ENCODE peak calls at places on chromosomes 2 and 18, in five cellular contexts. V is heart right ventricle, P is body of pancreas, K is IMR-90, B is fibroblast of lung. N is an unnamed sample.

GRCh38 chr2:53989210-53989862 is 18.5 kb upstream of the PSME4 start:
- DNase-seq in V (no peak), P (no peak), K (no peak), B (no peak), N (no peak)

GRCh38 chr2:176415156-176415870 is 146.1 kb downstream of the MTX2 start:
- DNase-seq in V (no peak), P (no peak), K (no peak), B (no peak), N (no peak)

GRCh38 chr2:75405000-75405399 is 155.7 kb downstream of the EVA1A start:
- DNase-seq in V (no peak), P (no peak), K (no peak), B (no peak), N (no peak)

GRCh38 chr2:30772021-30772705 is 35.1 kb downstream of the CAPN13 start:
- DNase-seq in V (no peak), P (no peak), K (no peak), B (no peak), N (no peak)

GRCh38 chr2:19503915-19504314 is 145.5 kb upstream of the OSR1 start:
- DNase-seq in V (no peak), P (no peak), K (no peak), B (no peak), N (no peak)

GRCh38 chr2:219629976-219630695 is 2.7 kb downstream of the SLC4A3 start:
- DNase-seq in V (peak; percentile 77), P (no peak), K (no peak), B (no peak), N (no peak)

GRCh38 chr2:101109451-101110140 is 41.6 kb downstream of the TBC1D8 start:
- DNase-seq in V (peak; percentile 37), P (no peak), K (no peak), B (peak; percentile 34), N (peak; percentile 76)

GRCh38 chr2:134137182-134137595 is 116.7 kb upstream of the MGAT5 start:
- DNase-seq in V (peak; percentile 47), P (peak; percentile 60), K (peak; percentile 55), B (peak; percentile 40), N (no peak)

GRCh38 chr2:177392373-177393246 is at the start of gene AGPS:
- DNase-seq in V (peak; percentile 71), P (peak; percentile 89), K (peak; percentile 52), B (peak; percentile 53), N (peak; percentile 79)

GRCh38 chr2:151043484-151043883 is 218.2 kb downstream of the RBM43 start:
- DNase-seq in V (no peak), P (no peak), K (peak; percentile 91), B (peak; percentile 71), N (no peak)

GRCh38 chr2:24559714-24560113 is 68.7 kb downstream of the NCOA1 start:
- DNase-seq in V (peak; percentile 10), P (no peak), K (peak; percentile 41), B (no peak), N (no peak)

GRCh38 chr18:42635378-42636048 is 480.0 kb downstream of the RIT2 start:
- DNase-seq in V (no peak), P (no peak), K (no peak), B (no peak), N (peak; percentile 9)

GRCh38 chr18:31040982-31041345 is 1.6 kb downstream of the DSC3 start:
- DNase-seq in V (no peak), P (no peak), K (no peak), B (peak; percentile 20), N (no peak)

GRCh38 chr18:44729631-44730101 is 49.0 kb downstream of the SETBP1 start:
- DNase-seq in V (no peak), P (no peak), K (peak; percentile 79), B (peak; percentile 64), N (peak; percentile 62)

GRCh38 chr2:227759411-227760113 is 13.9 kb downstream of the SCYGR8 start:
- DNase-seq in V (no peak), P (peak; percentile 6), K (no peak), B (no peak), N (no peak)

GRCh38 chr2:12762976-12763375 is 46.2 kb downstream of the TRIB2 start:
- DNase-seq in V (no peak), P (no peak), K (no peak), B (no peak), N (no peak)

GRCh38 chr18:9706081-9706935 is 1.8 kb upstream of the RAB31 start:
- DNase-seq in V (no peak), P (no peak), K (peak; percentile 28), B (no peak), N (no peak)

GRCh38 chr2:167054881-167055280 is 166.6 kb downstream of the XIRP2 start:
- DNase-seq in V (no peak), P (no peak), K (no peak), B (no peak), N (no peak)

GRCh38 chr2:109349555-109350430 is 220.8 kb downstream of the SH3RF3 start:
- DNase-seq in V (no peak), P (no peak), K (no peak), B (no peak), N (no peak)

DNA sequence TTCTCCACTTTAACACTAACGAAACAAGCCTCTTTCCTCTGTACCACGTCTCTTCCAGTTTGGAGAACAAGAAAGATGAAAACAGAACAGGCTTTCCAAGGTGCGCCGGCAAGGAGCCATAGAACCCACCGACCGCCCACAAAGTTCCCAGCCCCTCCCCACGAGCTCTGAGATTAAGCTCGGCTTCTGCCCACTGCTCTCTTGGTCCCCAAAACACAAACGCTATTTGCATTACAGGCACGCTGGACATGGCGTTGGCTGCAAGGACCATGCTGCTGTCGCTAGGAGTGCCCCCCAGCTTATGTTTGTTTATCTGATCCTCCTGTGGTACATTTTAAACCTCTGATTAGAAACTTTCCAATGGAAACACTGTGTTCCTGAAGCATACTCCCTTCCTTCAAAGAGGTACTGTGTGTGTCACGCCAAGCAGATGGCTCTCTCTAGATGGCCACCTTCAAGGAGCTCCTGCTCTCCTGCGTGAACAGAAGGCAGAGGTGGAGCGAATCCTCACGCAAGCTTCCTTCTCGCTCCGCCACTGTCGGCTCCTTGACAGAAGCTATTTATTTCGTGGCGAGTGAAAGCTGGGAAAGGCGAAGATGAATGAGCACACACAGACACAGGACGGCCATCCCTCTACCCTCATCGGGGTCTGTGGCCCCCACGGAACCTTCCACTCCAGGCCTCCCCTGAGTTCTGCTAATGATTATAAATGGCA is 166.2 kb downstream of the EIPR1 start:
- DNase-seq in V (no peak), P (no peak), K (no peak), B (no peak), N (no peak)
- H3K27ac ChIP-seq in V (no peak overlapping the region), P (no peak overlapping the region), K (no peak overlapping the region), B (no peak overlapping the region), N (no peak overlapping the region)

GRCh38 chr2:68487773-68488355 is 20.5 kb downstream of the APLF start:
- DNase-seq in V (no peak), P (no peak), K (peak; percentile 53), B (peak; percentile 56), N (no peak)
- H3K4me3 ChIP-seq in V (no peak overlapping the region), P (no peak overlapping the region), K (no peak overlapping the region), B (no peak overlapping the region), N (no peak overlapping the region)

GRCh38 chr2:73268831-73269685 is 15.2 kb downstream of the FBXO41 start:
- DNase-seq in V (no peak), P (peak; percentile 81), K (peak; percentile 11), B (peak; percentile 17), N (peak; percentile 87)
- TF ChIP-seq CTCF in V (no peak), P (no peak), K (peak; percentile 9), B (no peak), N (peak; percentile 24)

DNA sequence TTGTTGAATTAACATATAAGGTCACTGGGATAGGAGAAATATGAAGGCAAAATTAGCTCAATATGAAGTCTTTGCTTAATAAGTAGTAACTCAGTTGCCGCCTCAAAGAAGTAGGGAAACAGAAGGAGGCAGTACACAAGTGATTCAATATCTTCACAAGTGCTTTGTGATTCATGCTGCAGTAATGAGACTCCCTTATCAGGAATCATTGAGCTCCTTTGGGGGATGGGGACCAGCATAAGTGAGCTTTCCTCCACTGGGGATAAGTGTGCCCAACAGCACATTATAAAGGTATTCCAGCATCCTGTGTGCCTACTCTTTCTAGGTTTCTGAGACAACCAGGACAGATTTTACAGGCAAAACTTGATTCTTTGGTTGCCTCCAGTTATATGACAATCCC is 323.4 kb upstream of the UBE2E3 start:
- DNase-seq in V (no peak), P (no peak), K (peak; percentile 78), B (no peak), N (no peak)
- H3K27ac ChIP-seq in V (no peak overlapping the region), P (no peak overlapping the region), K (no peak overlapping the region), B (no peak overlapping the region), N (no peak overlapping the region)

GRCh38 chr2:232927793-232928563 is 57.9 kb downstream of the SNORC start:
- DNase-seq in V (no peak), P (peak; percentile 39), K (no peak), B (no peak), N (no peak)

GRCh38 chr2:232928564-232929302 is 58.7 kb downstream of the SNORC start:
- DNase-seq in V (no peak), P (peak; percentile 6), K (no peak), B (no peak), N (no peak)

GRCh38 chr2:232926448-232927040 is 56.5 kb downstream of the SNORC start:
- DNase-seq in V (no peak), P (no peak), K (no peak), B (no peak), N (no peak)

GRCh38 chr2:232925769-232926163 is 55.7 kb downstream of the SNORC start:
- DNase-seq in V (no peak), P (no peak), K (no peak), B (no peak), N (no peak)

DNA sequence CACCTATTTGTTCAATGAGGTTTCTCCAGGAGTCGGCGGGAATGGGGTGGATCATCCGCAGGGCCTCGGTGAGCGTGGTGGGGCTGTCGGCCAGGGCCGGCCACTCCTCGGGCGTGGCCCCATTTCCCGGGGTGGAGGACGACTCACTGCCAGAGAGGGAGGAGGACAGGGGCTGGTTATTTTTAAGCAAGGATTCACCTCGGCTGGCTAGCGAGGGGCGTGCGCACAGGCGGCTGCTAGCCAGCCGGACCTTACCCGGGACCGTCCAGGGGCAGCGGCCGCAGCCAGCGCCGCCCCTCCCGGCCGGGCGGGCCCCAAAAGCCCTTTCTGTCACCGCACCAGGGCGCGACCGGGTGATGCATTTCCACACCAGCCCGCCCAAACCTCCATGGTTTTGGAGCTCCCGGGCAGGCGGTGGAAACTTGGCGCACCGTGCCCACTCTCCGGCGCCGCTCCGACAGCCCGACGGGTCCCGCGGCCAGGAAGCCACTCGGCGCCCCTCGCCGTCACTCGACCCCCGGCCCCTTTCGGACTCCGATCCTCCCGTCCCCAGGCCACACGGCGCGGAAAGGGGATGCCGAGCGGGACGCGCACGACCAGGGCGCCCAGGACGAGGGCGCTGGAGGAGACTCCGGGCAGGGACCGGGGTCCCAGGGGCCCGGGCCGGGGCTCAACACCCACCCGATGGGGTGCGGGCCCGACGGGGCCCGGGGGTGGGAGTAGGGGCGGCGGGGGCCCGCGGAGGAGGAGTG is 57.2 kb downstream of the SNORC start:
- DNase-seq in V (no peak), P (no peak), K (no peak), B (no peak), N (no peak)
- H3K4me3 ChIP-seq in V (peak overlapping the region; percentile 33), P (no peak overlapping the region), K (no peak overlapping the region), B (no peak overlapping the region), N (peak overlapping the region; percentile 44)

GRCh38 chr18:11398625-11399024 is 210.8 kb upstream of the SLC35G4 start:
- DNase-seq in V (no peak), P (no peak), K (peak; percentile 1), B (peak; percentile 15), N (no peak)
- TF ChIP-seq CTCF in V (no peak), P (no peak), K (peak; percentile 21), B (peak; percentile 39), N (no peak)

DNA sequence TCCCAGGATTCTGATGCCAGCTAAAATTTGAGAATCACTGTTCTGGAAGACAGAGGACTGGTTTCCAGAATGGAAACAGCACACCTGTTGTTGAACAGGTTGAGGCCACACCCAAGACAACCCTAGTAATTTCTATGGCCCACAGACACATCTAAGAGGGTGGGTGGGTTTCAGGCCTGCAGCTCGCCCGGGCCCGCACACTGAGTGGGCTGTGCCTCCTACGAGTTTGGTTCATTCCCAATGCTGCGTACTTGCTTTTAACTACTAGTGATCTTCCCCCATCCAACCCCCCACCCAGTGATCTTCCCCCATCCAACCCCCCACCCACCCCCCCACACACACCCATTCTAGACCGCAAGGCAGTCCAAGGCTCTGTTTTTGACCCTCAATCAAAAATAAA is 1.3 kb upstream of the NFU1 start:
- DNase-seq in V (no peak), P (no peak), K (no peak), B (no peak), N (no peak)
- H3K27ac ChIP-seq in V (no peak overlapping the region), P (no peak overlapping the region), K (no peak overlapping the region), B (no peak overlapping the region), N (no peak overlapping the region)